ENCODE peak calls at places on chromosome 15, in five cellular contexts. Z is HEK293T; J is PC-9; I is activated CD4-positive, alpha-beta T cell treated with anti-CD3 and anti-CD28 coated beads, Interleukin-2, amount 50 U/mL, for 24 hours; U is RPMI7951. T is an unnamed sample.

GRCh38 chr15:74820056-74820455 is 6.4 kb upstream of the CPLX3 start:
- DNase-seq in I (no peak), Z (no peak), J (no peak), U (no peak), T (no peak)

GRCh38 chr15:63945005-63945788 is 101.1 kb downstream of the DAPK2 start:
- DNase-seq in U (peak; percentile 51), J (peak; percentile 38), I (peak; percentile 31), Z (peak; percentile 70), T (peak; percentile 74)

GRCh38 chr15:71201471-71201870 is 86.2 kb downstream of the THSD4 start:
- DNase-seq in J (no peak), U (peak; percentile 41), Z (no peak), I (no peak), T (peak; percentile 33)

GRCh38 chr15:60525640-60526039 is 46.7 kb upstream of the ICE2 start:
- DNase-seq in I (no peak), U (no peak), Z (no peak), J (no peak), T (no peak)

GRCh38 chr15:45307230-45307924 is 55.3 kb downstream of the SLC28A2 start:
- DNase-seq in I (no peak), Z (peak; percentile 17), J (peak; percentile 40), U (peak; percentile 90), T (no peak)

GRCh38 chr15:101807345-101807945 is 4.1 kb downstream of the OR4F6 start:
- DNase-seq in I (no peak), Z (no peak), J (no peak), U (peak; percentile 86), T (no peak)

GRCh38 chr15:68650901-68651709 is 72.3 kb downstream of the CORO2B start:
- DNase-seq in J (no peak), I (peak; percentile 9), Z (peak; percentile 92), U (no peak), T (peak; percentile 56)

GRCh38 chr15:98875309-98875708 is 132.3 kb downstream of the PGPEP1L start:
- DNase-seq in J (no peak), Z (no peak), U (no peak), I (no peak), T (no peak)

GRCh38 chr15:66883322-66883911 is 181.4 kb downstream of the SMAD6 start:
- DNase-seq in Z (peak; percentile 44), U (peak; percentile 100), J (peak; percentile 97), I (no peak), T (peak; percentile 83)